ENCODE peak calls at places on chromosomes 2 and 18, in ten cellular contexts. S, V, C, K, A, E, D, Y, J and G are unnamed samples.

GRCh38 chr2:170235860-170236638 is 58.1 kb downstream of the MYO3B start:
- DNase-seq in A (peak; percentile 20), Y (no peak), C (no peak), E (peak; percentile 33), D (peak; percentile 45), S (peak; percentile 66), K (no peak), V (peak; percentile 61), J (no peak), G (no peak)

GRCh38 chr2:79788952-79789612 is 276.2 kb downstream of the CTNNA2 start:
- DNase-seq in K (no peak), J (no peak), V (peak; percentile 15), A (no peak), S (no peak), E (no peak), Y (no peak), C (no peak), D (no peak), G (no peak)

GRCh38 chr2:165814473-165814872 is 20.4 kb upstream of the GALNT3 start:
- DNase-seq in E (no peak), S (no peak), K (no peak), J (no peak), C (no peak), Y (no peak), D (no peak), V (no peak), A (no peak), G (no peak)

GRCh38 chr2:37365669-37366068 is 21.2 kb downstream of the QPCT start:
- DNase-seq in V (no peak), C (no peak), E (no peak), S (no peak), Y (no peak), J (no peak), D (peak; percentile 76), K (no peak), A (no peak), G (no peak)

GRCh38 chr2:232988444-232988843 is 24.6 kb downstream of the NGEF start:
- DNase-seq in C (no peak), V (no peak), Y (no peak), K (peak; percentile 94), E (no peak), D (peak; percentile 99), A (peak; percentile 95), J (no peak), S (peak; percentile 10), G (no peak)

GRCh38 chr2:238237441-238237840 is 2.4 kb downstream of the HES6 start:
- DNase-seq in V (no peak), S (no peak), A (no peak), J (no peak), D (no peak), K (no peak), Y (no peak), C (no peak), E (peak; percentile 39), G (no peak)

GRCh38 chr2:1613731-1614354 is 130.5 kb downstream of the PXDN start:
- DNase-seq in D (no peak), J (no peak), K (no peak), E (no peak), C (no peak), A (no peak), V (no peak), S (no peak), Y (no peak), G (no peak)

GRCh38 chr2:121999273-121999672 is 243.8 kb downstream of the TSN start:
- DNase-seq in V (peak; percentile 82), A (no peak), J (no peak), D (no peak), C (no peak), Y (no peak), K (no peak), E (no peak), S (no peak), G (no peak)

GRCh38 chr2:218285604-218286003 is 6.7 kb downstream of the TMBIM1 start:
- DNase-seq in K (no peak), D (peak; percentile 46), Y (no peak), S (no peak), J (no peak), C (peak; percentile 77), A (peak; percentile 91), V (no peak), E (peak; percentile 85), G (peak; percentile 17)

GRCh38 chr2:207939342-207940108 is 85.8 kb downstream of the PLEKHM3 start:
- DNase-seq in C (no peak), V (no peak), D (no peak), K (no peak), Y (no peak), S (no peak), A (no peak), J (no peak), E (no peak), G (no peak)

GRCh38 chr18:50142441-50143120 is 52.4 kb downstream of the MYO5B start:
- DNase-seq in E (no peak), J (no peak), V (no peak), Y (no peak), D (no peak), A (no peak), C (no peak), S (no peak), K (no peak), G (no peak)

GRCh38 chr2:17083902-17084301 is 418.3 kb upstream of the CYRIA start:
- DNase-seq in S (no peak), Y (no peak), C (no peak), A (no peak), D (no peak), E (no peak), V (peak; percentile 50), K (no peak), J (no peak), G (no peak)

GRCh38 chr2:88582030-88582429 is 45.2 kb downstream of the EIF2AK3 start:
- DNase-seq in C (no peak), K (no peak), Y (no peak), D (no peak), S (no peak), E (no peak), J (no peak), V (no peak), A (no peak), G (no peak)

GRCh38 chr2:237181844-237182243 is 96.2 kb downstream of the COPS8 start:
- DNase-seq in S (peak; percentile 47), K (no peak), C (no peak), E (no peak), Y (no peak), A (no peak), D (peak; percentile 57), J (no peak), V (no peak), G (no peak)

GRCh38 chr2:47259829-47260228 is 104.7 kb upstream of the STPG4 start:
- DNase-seq in J (no peak), A (no peak), E (no peak), K (no peak), V (no peak), D (peak; percentile 50), C (no peak), S (no peak), Y (no peak), G (no peak)

GRCh38 chr2:200665626-200666453 is 80.0 kb downstream of the AOX1 start:
- DNase-seq in J (no peak), D (peak; percentile 59), C (no peak), V (no peak), K (no peak), E (no peak), A (no peak), Y (no peak), S (no peak), G (no peak)
- H3K27ac ChIP-seq in J (no peak overlapping the region), D (no peak overlapping the region), C (no peak overlapping the region), V (no peak overlapping the region), K (no peak overlapping the region), E (no peak overlapping the region), A (no peak overlapping the region), Y (no peak overlapping the region), S (no peak overlapping the region), G (no peak overlapping the region)

DNA sequence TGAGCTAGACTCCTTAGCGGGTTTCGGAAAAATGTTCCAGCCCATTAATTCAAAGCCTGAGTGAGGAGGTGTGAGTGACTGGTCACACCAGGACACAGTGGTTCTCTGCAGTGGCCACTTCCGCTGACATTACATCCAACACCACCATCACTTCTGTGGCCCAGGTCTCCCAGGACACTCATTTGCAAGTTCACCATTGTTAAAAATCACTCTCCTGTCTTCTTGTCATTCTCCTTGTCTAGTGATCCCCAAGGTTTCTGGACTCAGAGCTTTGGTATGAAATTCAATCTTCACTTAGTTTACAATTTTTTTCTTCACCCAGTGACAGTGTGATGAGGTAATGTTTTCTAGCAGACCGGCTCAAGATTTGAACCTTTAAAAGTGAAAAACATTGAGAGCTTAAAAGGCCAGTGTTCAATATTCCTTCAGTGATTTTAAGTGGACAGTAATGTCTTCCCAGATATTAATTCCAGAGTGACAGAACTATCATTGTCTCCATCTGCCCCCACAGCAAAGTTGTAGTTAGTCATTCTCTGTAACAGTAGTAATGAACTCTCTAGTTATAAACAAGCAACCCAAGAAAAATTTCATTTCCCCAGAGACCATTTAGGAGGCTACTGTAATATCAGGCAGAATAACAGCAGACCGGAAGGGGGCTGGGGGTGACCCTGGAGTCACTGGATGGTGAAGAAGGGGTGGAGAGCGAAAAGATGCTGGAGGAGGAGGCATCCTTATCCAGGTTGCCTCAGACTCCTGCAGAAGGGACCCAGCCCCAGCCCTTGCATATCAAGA is 164.9 kb downstream of the GFPT1 start:
- DNase-seq in E (no peak), Y (no peak), D (no peak), V (no peak), A (no peak), S (no peak), K (no peak), J (no peak), C (no peak), G (no peak)
- H3K27ac ChIP-seq in E (peak overlapping the region; percentile 66), Y (no peak overlapping the region), D (no peak overlapping the region), V (peak overlapping the region; percentile 62), A (no peak overlapping the region), S (no peak overlapping the region), K (no peak overlapping the region), J (no peak overlapping the region), C (no peak overlapping the region), G (no peak overlapping the region)

DNA sequence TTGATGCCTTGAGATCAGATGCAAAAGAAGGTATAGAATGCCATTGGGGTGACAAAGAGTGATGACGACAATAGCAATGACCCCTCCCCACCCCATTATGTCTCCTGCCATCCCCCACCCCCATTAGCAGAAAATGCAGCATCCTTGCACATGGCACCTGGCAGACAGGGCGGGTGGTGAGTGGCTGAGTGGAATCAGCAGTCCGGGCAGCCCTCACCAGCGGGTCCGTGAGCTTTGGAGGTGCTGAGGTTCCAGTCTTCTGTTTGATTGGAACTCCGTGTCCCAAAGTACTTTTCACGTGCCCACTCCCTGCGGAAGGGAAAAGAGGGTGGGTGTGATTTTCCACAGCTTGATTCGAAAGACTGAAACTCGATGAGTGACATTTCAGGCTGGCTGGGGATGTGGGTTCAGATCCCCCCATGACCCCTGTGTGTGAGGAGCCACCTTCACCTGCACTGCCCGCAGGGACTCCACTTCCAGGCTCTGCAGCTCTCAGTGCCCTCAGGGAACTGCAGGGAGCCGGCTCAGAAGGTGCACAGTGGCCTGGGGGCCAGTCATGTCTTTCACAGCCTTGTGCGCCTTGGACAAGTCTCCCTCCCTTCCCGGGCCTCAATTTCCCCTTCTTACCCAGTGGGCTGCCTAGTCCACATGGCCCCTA is 130.9 kb downstream of the GLI2 start:
- DNase-seq in A (no peak), S (no peak), K (no peak), J (no peak), Y (no peak), D (no peak), C (peak; percentile 30), V (no peak), E (no peak), G (no peak)
- H3K27ac ChIP-seq in A (no peak overlapping the region), S (peak overlapping the region; percentile 83), K (no peak overlapping the region), J (no peak overlapping the region), Y (no peak overlapping the region), D (no peak overlapping the region), C (peak overlapping the region; percentile 69), V (no peak overlapping the region), E (peak overlapping the region; percentile 31), G (no peak overlapping the region)

GRCh38 chr2:109332880-109333279 is 203.9 kb downstream of the SH3RF3 start:
- DNase-seq in D (no peak), C (no peak), J (no peak), A (no peak), E (no peak), S (no peak), Y (no peak), V (no peak), K (no peak), G (no peak)
- H3K27ac ChIP-seq in D (no peak overlapping the region), C (peak overlapping the region; percentile 31), J (no peak overlapping the region), A (no peak overlapping the region), E (no peak overlapping the region), S (no peak overlapping the region), Y (no peak overlapping the region), V (peak overlapping the region; percentile 58), K (peak overlapping the region; percentile 90), G (no peak overlapping the region)